ENCODE peak calls at places on chromosomes 6 and 20, in eight cellular contexts. M, D, E, T, Y, B, O and P are unnamed samples. For H3K27me3, the result is how much of the 10 kb centered on the place peaks cover.

GRCh38 chr6:129860901-129861665 is at the start of gene TMEM244:
- DNase-seq in M (no peak), D (no peak), E (no peak), T (no peak), Y (no peak), B (no peak), O (no peak), P (no peak)

GRCh38 chr6:34108159-34108558 is 37.7 kb downstream of the GRM4 start:
- DNase-seq in M (no peak), D (no peak), E (no peak), T (no peak), Y (no peak), B (no peak), O (no peak), P (no peak)

GRCh38 chr6:94300424-94301144 is 881.2 kb upstream of the EPHA7 start:
- DNase-seq in M (no peak), D (no peak), E (no peak), T (no peak), Y (no peak), B (no peak), O (no peak), P (no peak)

GRCh38 chr6:17591292-17591691 is 8.8 kb upstream of the FAM8A1 start:
- DNase-seq in M (no peak), D (no peak), E (no peak), T (no peak), Y (no peak), B (no peak), O (no peak), P (no peak)

GRCh38 chr6:152404936-152405595 is 232.1 kb downstream of the SYNE1 start:
- DNase-seq in M (no peak), D (no peak), E (no peak), T (no peak), Y (no peak), B (no peak), O (no peak), P (no peak)

GRCh38 chr6:53593001-53593488 is 48.1 kb upstream of the GCLC start:
- DNase-seq in M (no peak), D (no peak), E (no peak), T (no peak), Y (no peak), B (no peak), O (no peak), P (no peak)

GRCh38 chr6:15312500-15312899 is 66.6 kb downstream of the JARID2 start:
- DNase-seq in M (no peak), D (no peak), E (no peak), T (no peak), Y (no peak), B (no peak), O (peak), P (no peak)

GRCh38 chr6:5869676-5870075 is 137.0 kb downstream of the NRN1 start:
- DNase-seq in M (no peak), D (no peak), E (no peak), T (no peak), Y (no peak), B (no peak), O (no peak), P (no peak)

GRCh38 chr6:111941686-111942330 is 68.6 kb upstream of the FYN start:
- DNase-seq in M (no peak), D (no peak), E (no peak), T (no peak), Y (no peak), B (no peak), O (no peak), P (no peak)

GRCh38 chr6:49923826-49924225 is 40.1 kb downstream of the DEFB114 start:
- DNase-seq in M (no peak), D (peak), E (no peak), T (no peak), Y (no peak), B (no peak), O (no peak), P (no peak)

GRCh38 chr6:147201885-147202515 is 2.2 kb upstream of the STXBP5 start:
- DNase-seq in M (peak), D (peak), E (peak), T (no peak), Y (no peak), B (peak), O (no peak), P (peak)

GRCh38 chr20:43955244-43956191 is 40.9 kb downstream of the TOX2 start:
- DNase-seq in M (no peak), D (no peak), E (no peak), T (no peak), Y (no peak), B (no peak), O (peak), P (peak)

GRCh38 chr6:7697820-7698623 is 27.9 kb upstream of the BMP6 start:
- DNase-seq in M (no peak), D (no peak), E (no peak), T (no peak), Y (no peak), B (peak), O (peak), P (no peak)

GRCh38 chr6:165573671-165574070 is 89.4 kb downstream of the PDE10A start:
- DNase-seq in M (peak), D (no peak), E (peak), T (peak), Y (no peak), B (no peak), O (peak), P (no peak)

GRCh38 chr6:163383912-163384311 is 30.6 kb upstream of the QKI start:
- DNase-seq in M (no peak), D (no peak), E (no peak), T (no peak), Y (no peak), B (no peak), O (no peak), P (no peak)

GRCh38 chr20:47150403-47151152 is 205.9 kb downstream of the ZMYND8 start:
- DNase-seq in M (peak), D (peak), E (no peak), T (peak), Y (peak), B (peak), O (peak), P (peak)

DNA sequence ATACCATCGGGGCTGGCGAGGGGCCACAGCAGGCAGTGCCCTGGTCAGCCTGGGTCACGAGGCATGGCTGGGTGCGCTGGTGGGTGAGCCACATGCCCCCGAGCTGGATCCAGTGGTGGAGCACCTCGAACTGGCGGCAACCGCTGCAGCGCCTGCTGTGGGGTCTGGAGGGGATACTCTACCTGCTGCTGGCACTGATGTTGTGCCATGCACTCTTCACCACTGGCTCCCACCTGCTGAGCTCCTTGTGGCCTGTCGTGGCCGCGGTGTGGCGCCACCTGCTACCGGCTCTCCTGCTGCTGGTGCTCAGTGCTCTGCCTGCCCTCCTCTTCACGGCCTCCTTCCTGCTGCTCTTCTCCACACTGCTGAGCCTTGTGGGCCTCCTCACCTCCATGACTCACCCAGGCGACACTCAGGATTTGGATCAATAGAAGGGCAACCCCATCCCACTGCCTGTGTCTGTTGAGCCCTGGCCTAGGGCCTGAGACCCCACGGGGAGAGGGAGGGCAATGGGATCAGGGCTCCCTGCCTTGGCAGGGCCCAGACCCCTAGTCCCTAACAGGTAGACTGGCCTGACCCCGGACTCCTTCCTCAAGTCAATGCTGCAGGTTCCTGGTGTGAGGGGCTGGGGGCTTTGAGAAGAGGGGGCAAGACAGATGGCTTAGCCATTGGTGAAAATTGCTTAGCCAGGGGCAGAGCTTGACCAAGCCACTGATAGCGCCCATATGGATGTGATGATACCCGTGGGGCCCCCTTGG is 598 bp downstream of the TMEM239 start:
- DNase-seq in M (peak), D (peak), E (no peak), T (no peak), Y (no peak), B (no peak), O (no peak), P (peak)
- H3K27me3 ChIP-seq in M (under half), D (under half), E (under half), T (under half), Y (under half), B (under half), O (under half), P (under half)

GRCh38 chr6:10882654-10883053 is 813 bp upstream of the GCM2 start:
- DNase-seq in M (no peak), D (peak), E (no peak), T (no peak), Y (no peak), B (no peak), O (no peak), P (no peak)

GRCh38 chr6:10884245-10884972 is 2.4 kb upstream of the SYCP2L start:
- DNase-seq in M (no peak), D (peak), E (no peak), T (no peak), Y (no peak), B (no peak), O (no peak), P (no peak)

GRCh38 chr6:10883312-10884244 is 1.7 kb upstream of the GCM2 start:
- DNase-seq in M (no peak), D (peak), E (no peak), T (no peak), Y (no peak), B (no peak), O (no peak), P (no peak)

GRCh38 chr6:10877012-10877411 is 4.8 kb downstream of the GCM2 start:
- DNase-seq in M (no peak), D (no peak), E (no peak), T (no peak), Y (no peak), B (no peak), O (no peak), P (no peak)

DNA sequence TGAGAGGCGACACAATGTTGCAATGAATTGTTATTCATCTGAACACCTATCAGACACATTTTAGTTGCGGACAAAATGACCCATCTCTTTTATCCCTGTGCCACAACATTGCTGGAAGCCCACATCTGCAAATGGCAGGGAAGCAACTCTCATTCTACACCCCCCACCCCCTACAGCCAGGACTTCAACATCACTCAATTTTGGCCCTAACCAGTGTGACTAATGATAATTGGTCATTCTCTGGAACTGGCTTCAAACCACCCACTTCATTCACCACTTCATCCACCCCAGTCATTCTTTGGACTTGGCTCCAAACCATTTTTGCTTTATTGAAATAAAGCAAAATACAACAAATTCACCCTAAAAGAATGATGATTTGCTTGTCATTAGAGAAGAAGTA is 1.5 kb downstream of the GCM2 start:
- DNase-seq in M (no peak), D (no peak), E (no peak), T (no peak), Y (no peak), B (no peak), O (no peak), P (no peak)
- H3K27me3 ChIP-seq in M (under half), D (under half), E (under half), T (under half), Y (half or more), B (under half), O (under half), P (under half)

GRCh38 chr6:101257163-101257562 is 136.3 kb upstream of the GRIK2 start:
- DNase-seq in M (no peak), D (no peak), E (no peak), T (no peak), Y (no peak), B (no peak), O (no peak), P (no peak)
- H3K27me3 ChIP-seq in M (under half), D (under half), E (under half), T (under half), Y (under half), B (under half), O (under half), P (under half)

DNA sequence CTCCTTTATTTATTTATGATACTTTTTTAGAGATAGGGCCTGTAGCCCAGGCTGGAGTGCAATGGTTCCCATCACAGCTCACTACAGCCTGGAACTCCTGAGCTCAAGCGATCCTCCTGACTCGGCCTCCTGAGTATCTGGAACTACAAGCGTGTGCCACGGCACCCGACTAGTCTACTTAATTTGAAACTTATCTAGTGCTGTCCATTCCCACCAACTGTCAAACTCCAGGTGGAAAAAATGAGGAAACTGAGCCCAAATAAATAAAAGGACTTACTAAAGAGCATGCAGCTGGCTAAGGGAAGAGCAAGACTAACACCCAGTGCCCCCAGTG is 1.5 kb upstream of the ACSS1 start:
- DNase-seq in M (no peak), D (no peak), E (no peak), T (no peak), Y (no peak), B (no peak), O (no peak), P (no peak)
- H3K27me3 ChIP-seq in M (under half), D (under half), E (under half), T (under half), Y (half or more), B (under half), O (under half), P (under half)

GRCh38 chr6:2447318-2447717 is 201.9 kb upstream of the GMDS start:
- DNase-seq in M (no peak), D (no peak), E (no peak), T (no peak), Y (no peak), B (peak), O (no peak), P (no peak)
- H3K27me3 ChIP-seq in M (under half), D (under half), E (under half), T (under half), Y (under half), B (under half), O (under half), P (under half)

GRCh38 chr6:45417461-45417860 is 39.7 kb upstream of the SUPT3H start:
- DNase-seq in M (no peak), D (no peak), E (no peak), T (no peak), Y (no peak), B (no peak), O (no peak), P (no peak)
- H3K27me3 ChIP-seq in M (under half), D (under half), E (under half), T (under half), Y (under half), B (half or more), O (half or more), P (under half)

DNA sequence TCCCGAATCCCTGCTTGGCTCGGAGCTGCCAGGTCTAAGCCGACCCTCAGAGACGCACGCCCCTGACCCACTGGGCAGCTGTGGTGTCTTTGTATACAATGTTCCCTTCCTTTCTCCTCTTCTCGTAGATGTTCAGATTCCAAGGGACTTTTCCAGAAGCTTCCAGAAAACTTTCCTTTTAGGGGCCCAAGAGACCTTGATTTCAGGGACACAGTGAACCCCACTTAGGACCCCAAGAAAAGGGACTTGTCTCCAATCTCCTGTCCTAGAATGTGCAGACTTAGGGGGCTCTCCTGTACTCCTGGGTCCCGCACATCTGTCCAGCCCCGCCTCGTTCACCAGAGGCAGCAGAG is 103.5 kb downstream of the EDN3 start:
- DNase-seq in M (no peak), D (no peak), E (no peak), T (no peak), Y (no peak), B (no peak), O (no peak), P (no peak)
- H3K27me3 ChIP-seq in M (under half), D (under half), E (under half), T (under half), Y (under half), B (half or more), O (under half), P (under half)

DNA sequence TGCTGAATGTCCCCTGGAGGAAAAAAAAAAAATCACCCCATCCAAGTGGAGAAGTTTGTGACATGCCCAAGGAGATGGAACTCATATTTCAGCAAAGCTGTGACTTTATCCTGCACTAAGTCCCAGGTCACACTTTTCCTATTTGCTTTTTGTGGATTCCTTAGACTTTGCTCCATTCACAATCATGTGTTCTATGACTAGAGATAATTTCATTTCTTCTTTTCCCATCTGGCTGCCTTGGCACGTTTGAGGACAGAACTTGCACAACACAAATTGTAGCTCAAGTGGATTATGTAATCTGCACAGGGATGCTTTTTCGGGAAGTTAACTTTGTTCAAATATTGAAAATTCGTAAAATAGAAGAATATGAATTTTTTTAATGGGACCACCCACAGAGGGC is 100.7 kb upstream of the PTPN1 start:
- DNase-seq in M (no peak), D (no peak), E (no peak), T (peak), Y (no peak), B (no peak), O (no peak), P (no peak)
- H3K27me3 ChIP-seq in M (under half), D (under half), E (under half), T (under half), Y (under half), B (under half), O (under half), P (under half)

GRCh38 chr20:37922016-37922415 is 19.1 kb downstream of the VSTM2L start:
- DNase-seq in M (no peak), D (no peak), E (no peak), T (no peak), Y (no peak), B (no peak), O (no peak), P (no peak)

GRCh38 chr20:37920679-37921322 is 17.9 kb downstream of the VSTM2L start:
- DNase-seq in M (no peak), D (no peak), E (no peak), T (no peak), Y (no peak), B (no peak), O (no peak), P (no peak)

GRCh38 chr20:37920270-37920669 is 17.3 kb downstream of the VSTM2L start:
- DNase-seq in M (no peak), D (no peak), E (no peak), T (no peak), Y (no peak), B (no peak), O (no peak), P (peak)

GRCh38 chr20:37919389-37920040 is 16.6 kb downstream of the VSTM2L start:
- DNase-seq in M (no peak), D (no peak), E (no peak), T (no peak), Y (no peak), B (no peak), O (no peak), P (no peak)

GRCh38 chr20:37921341-37921929 is 18.5 kb downstream of the VSTM2L start:
- DNase-seq in M (no peak), D (no peak), E (no peak), T (no peak), Y (no peak), B (no peak), O (no peak), P (no peak)
- H3K27me3 ChIP-seq in M (under half), D (under half), E (under half), T (under half), Y (under half), B (under half), O (under half), P (under half)

GRCh38 chr20:57627972-57628650 is 7.9 kb upstream of the ZBP1 start:
- DNase-seq in M (peak), D (no peak), E (no peak), T (peak), Y (no peak), B (peak), O (peak), P (peak)

GRCh38 chr20:57629976-57630525 is 9.8 kb upstream of the ZBP1 start:
- DNase-seq in M (no peak), D (no peak), E (no peak), T (no peak), Y (no peak), B (no peak), O (no peak), P (no peak)

GRCh38 chr20:57625978-57626377 is 5.8 kb upstream of the ZBP1 start:
- DNase-seq in M (no peak), D (no peak), E (no peak), T (no peak), Y (no peak), B (no peak), O (no peak), P (no peak)

GRCh38 chr20:57625181-57625958 is 5.1 kb upstream of the ZBP1 start:
- DNase-seq in M (no peak), D (no peak), E (no peak), T (no peak), Y (no peak), B (no peak), O (no peak), P (no peak)

DNA sequence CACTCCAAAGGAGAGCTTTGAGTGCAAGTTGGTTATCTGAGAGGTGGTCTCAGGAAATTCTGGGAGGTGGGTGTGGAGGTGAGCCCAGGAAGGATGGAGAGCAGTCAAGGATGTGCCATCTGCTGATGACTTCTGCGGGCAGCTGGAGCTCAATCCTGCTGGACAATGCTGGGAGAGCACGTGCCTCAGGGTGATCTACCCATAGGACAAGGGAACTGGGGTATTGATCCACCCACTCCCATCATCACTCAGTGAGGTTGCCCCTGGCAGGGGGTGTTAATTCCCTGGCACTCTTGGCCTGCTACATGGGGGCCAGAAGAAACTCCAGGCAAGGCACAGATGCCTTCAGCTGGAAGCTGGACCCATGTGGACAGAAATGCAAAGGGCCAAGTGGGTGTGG is 7.1 kb upstream of the ZBP1 start:
- DNase-seq in M (no peak), D (no peak), E (no peak), T (no peak), Y (no peak), B (no peak), O (no peak), P (no peak)
- H3K27me3 ChIP-seq in M (under half), D (under half), E (under half), T (under half), Y (under half), B (under half), O (under half), P (under half)